ENCODE peak calls at places on chromosomes 1 and 21, in seven cellular contexts. One of them, this sample, is unnamed.
A peak's percentile ranks its signal among the peaks of the same experiment; 100 is the strongest.

GRCh38 chr1:81912383-81912782 is 111.6 kb downstream of the ADGRL2 start:
- DNase-seq in transverse colon: no peak
- DNase-seq in uterus: no peak
- DNase-seq in stomach: no peak
- DNase-seq in IMR-90: no peak
- DNase-seq in esophagus squamous epithelium: no peak
- DNase-seq in spleen: no peak
- DNase-seq in this sample: no peak

GRCh38 chr21:46243325-46243724 is 14.8 kb upstream of the LSS start:
- DNase-seq in transverse colon: no peak
- DNase-seq in uterus: no peak
- DNase-seq in stomach: no peak
- DNase-seq in IMR-90: no peak
- DNase-seq in esophagus squamous epithelium: no peak
- DNase-seq in spleen: no peak
- DNase-seq in this sample: no peak

GRCh38 chr1:53769780-53770179 is 30.8 kb upstream of the GLIS1 start:
- DNase-seq in transverse colon: no peak
- DNase-seq in uterus: no peak
- DNase-seq in stomach: no peak
- DNase-seq in IMR-90: peak; percentile 56
- DNase-seq in esophagus squamous epithelium: no peak
- DNase-seq in spleen: no peak
- DNase-seq in this sample: no peak

GRCh38 chr1:218521414-218522169 is 176.5 kb downstream of the TGFB2 start:
- DNase-seq in transverse colon: peak; percentile 48
- DNase-seq in uterus: peak; percentile 30
- DNase-seq in stomach: peak; percentile 63
- DNase-seq in IMR-90: peak; percentile 21
- DNase-seq in esophagus squamous epithelium: no peak
- DNase-seq in spleen: no peak
- DNase-seq in this sample: peak; percentile 36

GRCh38 chr1:218717611-218718010 is 372.5 kb downstream of the TGFB2 start:
- DNase-seq in transverse colon: no peak
- DNase-seq in uterus: no peak
- DNase-seq in stomach: no peak
- DNase-seq in IMR-90: peak; percentile 81
- DNase-seq in esophagus squamous epithelium: no peak
- DNase-seq in spleen: no peak
- DNase-seq in this sample: no peak

GRCh38 chr1:9253706-9254105 is 19.1 kb downstream of the H6PD start:
- DNase-seq in transverse colon: no peak
- DNase-seq in uterus: no peak
- DNase-seq in stomach: no peak
- DNase-seq in IMR-90: peak; percentile 36
- DNase-seq in esophagus squamous epithelium: no peak
- DNase-seq in spleen: no peak
- DNase-seq in this sample: no peak

GRCh38 chr1:15985611-15986272 is 9.8 kb upstream of the ZBTB17 start:
- DNase-seq in transverse colon: no peak
- DNase-seq in uterus: no peak
- DNase-seq in stomach: no peak
- DNase-seq in IMR-90: no peak
- DNase-seq in esophagus squamous epithelium: no peak
- DNase-seq in spleen: no peak
- DNase-seq in this sample: no peak

GRCh38 chr1:92486251-92487077 is at the start of gene GFI1:
- DNase-seq in transverse colon: peak; percentile 76
- DNase-seq in uterus: no peak
- DNase-seq in stomach: peak; percentile 41
- DNase-seq in IMR-90: no peak
- DNase-seq in esophagus squamous epithelium: no peak
- DNase-seq in spleen: peak; percentile 91
- DNase-seq in this sample: no peak

GRCh38 chr1:247409869-247410544 is 6.0 kb upstream of the NLRP3 start:
- DNase-seq in transverse colon: no peak
- DNase-seq in uterus: no peak
- DNase-seq in stomach: no peak
- DNase-seq in IMR-90: no peak
- DNase-seq in esophagus squamous epithelium: no peak
- DNase-seq in spleen: no peak
- DNase-seq in this sample: no peak

GRCh38 chr1:209190591-209191241 is 392.8 kb upstream of the CAMK1G start:
- DNase-seq in transverse colon: peak; percentile 47
- DNase-seq in uterus: no peak
- DNase-seq in stomach: peak; percentile 59
- DNase-seq in IMR-90: no peak
- DNase-seq in esophagus squamous epithelium: no peak
- DNase-seq in spleen: no peak
- DNase-seq in this sample: no peak

GRCh38 chr1:95438213-95438948 is 204.4 kb downstream of the RWDD3 start:
- DNase-seq in transverse colon: no peak
- DNase-seq in uterus: no peak
- DNase-seq in stomach: no peak
- DNase-seq in IMR-90: no peak
- DNase-seq in esophagus squamous epithelium: no peak
- DNase-seq in spleen: no peak
- DNase-seq in this sample: no peak

GRCh38 chr1:201295861-201296260 is 12.6 kb downstream of the PKP1 start:
- DNase-seq in transverse colon: no peak
- DNase-seq in uterus: no peak
- DNase-seq in stomach: no peak
- DNase-seq in IMR-90: peak; percentile 58
- DNase-seq in esophagus squamous epithelium: no peak
- DNase-seq in spleen: no peak
- DNase-seq in this sample: no peak

GRCh38 chr1:202861420-202862121 is 27.4 kb downstream of the RABIF start:
- DNase-seq in transverse colon: peak; percentile 94
- DNase-seq in uterus: peak; percentile 90
- DNase-seq in stomach: peak; percentile 93
- DNase-seq in IMR-90: peak; percentile 86
- DNase-seq in esophagus squamous epithelium: peak; percentile 34
- DNase-seq in spleen: peak; percentile 96
- DNase-seq in this sample: peak; percentile 87

GRCh38 chr1:32249831-32250525 is 1.1 kb upstream of the LCK start:
- DNase-seq in transverse colon: peak; percentile 79
- DNase-seq in uterus: peak; percentile 30
- DNase-seq in stomach: peak; percentile 52
- DNase-seq in IMR-90: peak; percentile 46
- DNase-seq in esophagus squamous epithelium: peak; percentile 26
- DNase-seq in spleen: peak; percentile 94
- DNase-seq in this sample: peak; percentile 40

DNA sequence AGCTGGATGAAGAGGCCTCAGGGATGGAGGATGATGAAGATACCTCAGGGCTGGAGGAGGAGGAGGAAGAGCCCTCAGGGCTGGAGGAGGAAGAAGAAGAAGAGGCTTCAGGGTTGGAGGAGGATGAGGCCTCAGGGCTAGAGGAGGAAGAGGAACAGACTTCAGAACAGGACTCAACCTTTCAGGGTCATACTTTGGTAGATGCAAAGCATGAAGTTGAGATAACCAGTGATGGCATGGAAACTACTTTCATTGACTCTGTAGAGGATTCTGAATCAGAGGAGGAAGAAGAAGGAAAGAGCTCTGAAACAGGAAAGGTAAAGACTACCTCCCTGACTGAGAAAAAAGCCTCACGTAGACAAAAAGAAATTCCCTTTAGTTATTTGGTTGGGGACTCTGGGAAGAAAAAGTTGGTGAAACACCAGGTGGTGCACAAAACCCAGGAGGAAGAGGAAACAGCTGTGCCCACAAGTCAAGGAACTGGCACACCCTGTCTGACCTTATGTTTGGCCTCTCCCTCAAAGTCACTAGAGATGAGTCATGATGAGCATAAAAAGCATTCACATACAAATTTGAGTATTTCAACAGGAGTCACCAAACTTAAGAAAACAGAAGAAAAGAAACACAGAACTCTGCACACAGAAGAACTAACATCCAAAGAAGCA is 15.4 kb downstream of the L1TD1 start:
- DNase-seq in transverse colon: no peak
- DNase-seq in uterus: no peak
- DNase-seq in stomach: no peak
- DNase-seq in IMR-90: no peak
- DNase-seq in esophagus squamous epithelium: no peak
- DNase-seq in spleen: no peak
- DNase-seq in this sample: no peak
- TF ChIP-seq CTCF in transverse colon: no peak
- TF ChIP-seq CTCF in uterus: no peak
- TF ChIP-seq CTCF in stomach: no peak
- TF ChIP-seq CTCF in IMR-90: no peak
- TF ChIP-seq CTCF in esophagus squamous epithelium: no peak
- TF ChIP-seq CTCF in spleen: no peak
- TF ChIP-seq CTCF in this sample: no peak

DNA sequence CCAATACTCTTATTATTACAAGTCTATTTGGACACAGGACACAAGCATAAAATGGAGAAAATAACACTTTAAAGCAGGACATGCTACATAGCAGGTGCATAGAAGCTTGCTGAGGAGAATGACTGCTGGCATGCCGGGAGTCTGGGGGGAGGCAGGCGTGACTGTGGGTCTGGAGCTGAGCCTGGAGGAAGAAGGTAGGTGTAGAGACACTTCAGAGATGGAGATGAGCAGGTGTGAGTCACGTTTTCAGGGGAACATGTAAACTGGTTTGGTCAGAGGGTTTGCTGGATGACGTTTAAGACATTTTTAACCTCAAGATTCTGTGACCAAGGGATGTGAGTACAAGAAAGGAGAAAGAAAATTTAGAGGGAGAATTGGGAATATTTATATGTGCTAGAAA is 24.5 kb downstream of the OSCP1 start:
- DNase-seq in transverse colon: no peak
- DNase-seq in uterus: no peak
- DNase-seq in stomach: no peak
- DNase-seq in IMR-90: peak; percentile 25
- DNase-seq in esophagus squamous epithelium: no peak
- DNase-seq in spleen: no peak
- DNase-seq in this sample: no peak
- TF ChIP-seq POLR2A in transverse colon: no peak
- TF ChIP-seq POLR2A in uterus: no peak
- TF ChIP-seq POLR2A in stomach: no peak
- TF ChIP-seq POLR2A in IMR-90: no peak
- TF ChIP-seq POLR2A in esophagus squamous epithelium: no peak
- TF ChIP-seq POLR2A in spleen: no peak
- TF ChIP-seq POLR2A in this sample: no peak

GRCh38 chr21:42688226-42688840 is 34.9 kb downstream of the PDE9A start:
- DNase-seq in transverse colon: no peak
- DNase-seq in uterus: no peak
- DNase-seq in stomach: no peak
- DNase-seq in IMR-90: no peak
- DNase-seq in esophagus squamous epithelium: no peak
- DNase-seq in spleen: peak; percentile 59
- DNase-seq in this sample: no peak

GRCh38 chr21:42687796-42688195 is 34.4 kb downstream of the PDE9A start:
- DNase-seq in transverse colon: no peak
- DNase-seq in uterus: no peak
- DNase-seq in stomach: no peak
- DNase-seq in IMR-90: no peak
- DNase-seq in esophagus squamous epithelium: no peak
- DNase-seq in spleen: peak; percentile 56
- DNase-seq in this sample: no peak

GRCh38 chr21:42690586-42690985 is 37.2 kb downstream of the PDE9A start:
- DNase-seq in transverse colon: no peak
- DNase-seq in uterus: no peak
- DNase-seq in stomach: no peak
- DNase-seq in IMR-90: no peak
- DNase-seq in esophagus squamous epithelium: no peak
- DNase-seq in spleen: peak; percentile 46
- DNase-seq in this sample: no peak

GRCh38 chr21:42685954-42686500 is 32.6 kb downstream of the PDE9A start:
- DNase-seq in transverse colon: no peak
- DNase-seq in uterus: no peak
- DNase-seq in stomach: no peak
- DNase-seq in IMR-90: no peak
- DNase-seq in esophagus squamous epithelium: no peak
- DNase-seq in spleen: no peak
- DNase-seq in this sample: no peak

GRCh38 chr21:42688841-42689371 is 35.5 kb downstream of the PDE9A start:
- DNase-seq in transverse colon: no peak
- DNase-seq in uterus: no peak
- DNase-seq in stomach: no peak
- DNase-seq in IMR-90: no peak
- DNase-seq in esophagus squamous epithelium: no peak
- DNase-seq in spleen: peak; percentile 59
- DNase-seq in this sample: no peak
- TF ChIP-seq CTCF in transverse colon: no peak
- TF ChIP-seq CTCF in uterus: no peak
- TF ChIP-seq CTCF in stomach: no peak
- TF ChIP-seq CTCF in IMR-90: no peak
- TF ChIP-seq CTCF in esophagus squamous epithelium: no peak
- TF ChIP-seq CTCF in spleen: no peak
- TF ChIP-seq CTCF in this sample: no peak

GRCh38 chr1:43531453-43531905 is 796 bp downstream of the PTPRF start:
- DNase-seq in transverse colon: peak; percentile 63
- DNase-seq in uterus: peak; percentile 48
- DNase-seq in stomach: no peak
- DNase-seq in IMR-90: no peak
- DNase-seq in esophagus squamous epithelium: no peak
- DNase-seq in spleen: no peak
- DNase-seq in this sample: no peak
- TF ChIP-seq POLR2A in transverse colon: peak; percentile 26
- TF ChIP-seq POLR2A in uterus: peak; percentile 25
- TF ChIP-seq POLR2A in stomach: no peak
- TF ChIP-seq POLR2A in IMR-90: no peak
- TF ChIP-seq POLR2A in esophagus squamous epithelium: no peak
- TF ChIP-seq POLR2A in spleen: no peak
- TF ChIP-seq POLR2A in this sample: no peak

GRCh38 chr1:46303872-46304326 is 401 bp downstream of the UQCRH start:
- DNase-seq in transverse colon: no peak
- DNase-seq in uterus: no peak
- DNase-seq in stomach: no peak
- DNase-seq in IMR-90: no peak
- DNase-seq in esophagus squamous epithelium: no peak
- DNase-seq in spleen: no peak
- DNase-seq in this sample: no peak
- TF ChIP-seq CTCF in transverse colon: no peak
- TF ChIP-seq CTCF in uterus: no peak
- TF ChIP-seq CTCF in stomach: no peak
- TF ChIP-seq CTCF in IMR-90: no peak
- TF ChIP-seq CTCF in esophagus squamous epithelium: no peak
- TF ChIP-seq CTCF in spleen: no peak
- TF ChIP-seq CTCF in this sample: no peak

GRCh38 chr21:44686000-44686781 is 4.2 kb upstream of the KRTAP12-1 start:
- DNase-seq in transverse colon: no peak
- DNase-seq in uterus: no peak
- DNase-seq in stomach: no peak
- DNase-seq in IMR-90: no peak
- DNase-seq in esophagus squamous epithelium: no peak
- DNase-seq in spleen: no peak
- DNase-seq in this sample: no peak
- TF ChIP-seq POLR2A in transverse colon: no peak
- TF ChIP-seq POLR2A in uterus: no peak
- TF ChIP-seq POLR2A in stomach: no peak
- TF ChIP-seq POLR2A in IMR-90: no peak
- TF ChIP-seq POLR2A in esophagus squamous epithelium: no peak
- TF ChIP-seq POLR2A in spleen: no peak
- TF ChIP-seq POLR2A in this sample: no peak

DNA sequence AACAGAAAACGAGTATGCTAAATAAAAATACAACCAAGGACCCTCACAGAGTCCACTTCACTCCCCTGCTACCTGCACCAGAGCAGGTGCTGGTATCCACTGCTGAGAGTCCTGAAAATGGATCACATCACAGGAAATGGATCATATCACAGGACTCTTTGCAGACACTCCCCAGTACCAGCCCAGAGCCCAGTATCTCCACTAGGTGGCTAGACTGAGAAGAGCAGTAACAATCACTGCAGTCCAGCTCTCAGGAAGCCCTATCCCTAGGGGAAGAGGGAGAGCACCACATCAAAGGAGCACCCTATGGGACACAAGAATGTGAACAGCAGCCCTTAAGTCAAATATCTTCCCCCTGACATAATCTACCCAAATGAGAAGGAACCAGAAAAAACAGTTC is 28.0 kb downstream of the AGBL4 start:
- DNase-seq in transverse colon: no peak
- DNase-seq in uterus: no peak
- DNase-seq in stomach: no peak
- DNase-seq in IMR-90: no peak
- DNase-seq in esophagus squamous epithelium: no peak
- DNase-seq in spleen: no peak
- DNase-seq in this sample: no peak
- TF ChIP-seq CTCF in transverse colon: no peak
- TF ChIP-seq CTCF in uterus: no peak
- TF ChIP-seq CTCF in stomach: no peak
- TF ChIP-seq CTCF in IMR-90: no peak
- TF ChIP-seq CTCF in esophagus squamous epithelium: no peak
- TF ChIP-seq CTCF in spleen: no peak
- TF ChIP-seq CTCF in this sample: no peak

This sample was measured in lower leg skin.